ENCODE peak calls at places on chromosomes 11 and 22, in ten cellular contexts. One of them, this sample, is unnamed.

GRCh38 chr11:48001438-48002021 is 21.2 kb downstream of the PTPRJ start:
- DNase-seq in kidney epithelial cell: peak; percentile 71
- DNase-seq in glutamatergic neuron: no peak
- DNase-seq in activated T-cell treated with anti-CD3 and anti-CD28 coated beads for 48 hours: no peak
- DNase-seq in psoas muscle: no peak
- DNase-seq in brain pericyte: peak; percentile 64
- DNase-seq in amniotic stem cell: peak; percentile 9
- DNase-seq in CD4-positive, alpha-beta T cell: peak; percentile 78
- DNase-seq in neural crest cell: no peak
- DNase-seq in iris pigment epithelial cell: peak; percentile 95
- DNase-seq in this sample: no peak

GRCh38 chr11:40388097-40388818 is 1071.2 kb downstream of the LRRC4C start:
- DNase-seq in kidney epithelial cell: peak; percentile 54
- DNase-seq in glutamatergic neuron: no peak
- DNase-seq in activated T-cell treated with anti-CD3 and anti-CD28 coated beads for 48 hours: no peak
- DNase-seq in psoas muscle: no peak
- DNase-seq in brain pericyte: no peak
- DNase-seq in amniotic stem cell: peak; percentile 38
- DNase-seq in CD4-positive, alpha-beta T cell: no peak
- DNase-seq in neural crest cell: no peak
- DNase-seq in iris pigment epithelial cell: peak; percentile 41
- DNase-seq in this sample: no peak

GRCh38 chr11:123428221-123428631 is 1.8 kb upstream of the GRAMD1B start:
- DNase-seq in kidney epithelial cell: no peak
- DNase-seq in glutamatergic neuron: no peak
- DNase-seq in activated T-cell treated with anti-CD3 and anti-CD28 coated beads for 48 hours: no peak
- DNase-seq in psoas muscle: no peak
- DNase-seq in brain pericyte: no peak
- DNase-seq in amniotic stem cell: no peak
- DNase-seq in CD4-positive, alpha-beta T cell: no peak
- DNase-seq in neural crest cell: no peak
- DNase-seq in iris pigment epithelial cell: no peak
- DNase-seq in this sample: no peak

GRCh38 chr22:46183733-46184132 is 33.4 kb downstream of the PPARA start:
- DNase-seq in kidney epithelial cell: no peak
- DNase-seq in glutamatergic neuron: no peak
- DNase-seq in activated T-cell treated with anti-CD3 and anti-CD28 coated beads for 48 hours: no peak
- DNase-seq in psoas muscle: no peak
- DNase-seq in brain pericyte: no peak
- DNase-seq in amniotic stem cell: no peak
- DNase-seq in CD4-positive, alpha-beta T cell: no peak
- DNase-seq in neural crest cell: no peak
- DNase-seq in iris pigment epithelial cell: peak; percentile 46
- DNase-seq in this sample: no peak

GRCh38 chr11:75492181-75492820 is 33.4 kb downstream of the GDPD5 start:
- DNase-seq in kidney epithelial cell: no peak
- DNase-seq in glutamatergic neuron: no peak
- DNase-seq in activated T-cell treated with anti-CD3 and anti-CD28 coated beads for 48 hours: peak; percentile 43
- DNase-seq in psoas muscle: no peak
- DNase-seq in brain pericyte: no peak
- DNase-seq in amniotic stem cell: no peak
- DNase-seq in CD4-positive, alpha-beta T cell: peak; percentile 61
- DNase-seq in neural crest cell: no peak
- DNase-seq in iris pigment epithelial cell: peak; percentile 39
- DNase-seq in this sample: no peak

GRCh38 chr11:110773442-110773841 is 61.2 kb upstream of the ARHGAP20 start:
- DNase-seq in kidney epithelial cell: no peak
- DNase-seq in glutamatergic neuron: no peak
- DNase-seq in activated T-cell treated with anti-CD3 and anti-CD28 coated beads for 48 hours: no peak
- DNase-seq in psoas muscle: no peak
- DNase-seq in brain pericyte: no peak
- DNase-seq in amniotic stem cell: no peak
- DNase-seq in CD4-positive, alpha-beta T cell: no peak
- DNase-seq in neural crest cell: no peak
- DNase-seq in iris pigment epithelial cell: no peak
- DNase-seq in this sample: no peak

GRCh38 chr11:980438-981365 is 55.0 kb downstream of the AP2A2 start:
- DNase-seq in kidney epithelial cell: no peak
- DNase-seq in glutamatergic neuron: no peak
- DNase-seq in activated T-cell treated with anti-CD3 and anti-CD28 coated beads for 48 hours: no peak
- DNase-seq in psoas muscle: no peak
- DNase-seq in brain pericyte: no peak
- DNase-seq in amniotic stem cell: no peak
- DNase-seq in CD4-positive, alpha-beta T cell: no peak
- DNase-seq in neural crest cell: no peak
- DNase-seq in iris pigment epithelial cell: no peak
- DNase-seq in this sample: no peak

GRCh38 chr11:73287400-73288101 is 15.4 kb downstream of the P2RY6 start:
- DNase-seq in kidney epithelial cell: no peak
- DNase-seq in glutamatergic neuron: no peak
- DNase-seq in activated T-cell treated with anti-CD3 and anti-CD28 coated beads for 48 hours: no peak
- DNase-seq in psoas muscle: no peak
- DNase-seq in brain pericyte: no peak
- DNase-seq in amniotic stem cell: no peak
- DNase-seq in CD4-positive, alpha-beta T cell: no peak
- DNase-seq in neural crest cell: no peak
- DNase-seq in iris pigment epithelial cell: no peak
- DNase-seq in this sample: no peak

GRCh38 chr11:7936615-7937014 is 4.9 kb downstream of the OR10A3 start:
- DNase-seq in kidney epithelial cell: peak; percentile 2
- DNase-seq in glutamatergic neuron: no peak
- DNase-seq in activated T-cell treated with anti-CD3 and anti-CD28 coated beads for 48 hours: no peak
- DNase-seq in psoas muscle: no peak
- DNase-seq in brain pericyte: no peak
- DNase-seq in amniotic stem cell: no peak
- DNase-seq in CD4-positive, alpha-beta T cell: no peak
- DNase-seq in neural crest cell: no peak
- DNase-seq in iris pigment epithelial cell: no peak
- DNase-seq in this sample: no peak

GRCh38 chr11:63866211-63866610 is 27.3 kb downstream of the MARK2 start:
- DNase-seq in kidney epithelial cell: no peak
- DNase-seq in glutamatergic neuron: no peak
- DNase-seq in activated T-cell treated with anti-CD3 and anti-CD28 coated beads for 48 hours: peak; percentile 68
- DNase-seq in psoas muscle: peak; percentile 35
- DNase-seq in brain pericyte: no peak
- DNase-seq in amniotic stem cell: no peak
- DNase-seq in CD4-positive, alpha-beta T cell: peak; percentile 63
- DNase-seq in neural crest cell: no peak
- DNase-seq in iris pigment epithelial cell: peak; percentile 81
- DNase-seq in this sample: no peak

This sample was measured in ecto neural progenitor cell.